ENCODE peak calls at places on chromosomes 6 and 20, in four cellular contexts. B, V, D and L are unnamed samples.

GRCh38 chr20:46122071-46122470 is 4.0 kb downstream of the CD40 start:
- DNase-seq in B (peak; percentile 90), V (peak; percentile 75), D (no peak), L (peak; percentile 52)

GRCh38 chr20:3908667-3909066 is 19.5 kb downstream of the PANK2 start:
- DNase-seq in B (no peak), V (no peak), D (peak; percentile 43), L (no peak)

GRCh38 chr6:128513878-128514277 is 6.5 kb downstream of the PTPRK start:
- DNase-seq in B (no peak), V (no peak), D (no peak), L (no peak)

GRCh38 chr20:53834044-53834442 is 236.4 kb downstream of the BCAS1 start:
- DNase-seq in B (no peak), V (no peak), D (no peak), L (no peak)

GRCh38 chr6:100078509-100078908 is 84.5 kb upstream of the MCHR2 start:
- DNase-seq in B (no peak), V (peak; percentile 31), D (no peak), L (no peak)

GRCh38 chr6:118401325-118401998 is 146.6 kb upstream of the PLN start:
- DNase-seq in B (no peak), V (no peak), D (no peak), L (no peak)

GRCh38 chr20:14383326-14383725 is 45.9 kb upstream of the FLRT3 start:
- DNase-seq in B (no peak), V (no peak), D (no peak), L (no peak)

GRCh38 chr6:83432626-83433025 is 1.8 kb upstream of the ME1 start:
- DNase-seq in B (no peak), V (no peak), D (no peak), L (no peak)

GRCh38 chr6:89413006-89413400 is 930 bp upstream of the RRAGD start:
- DNase-seq in B (no peak), V (peak; percentile 10), D (no peak), L (no peak)

GRCh38 chr6:113630365-113630737 is 226.8 kb upstream of the MARCKS start:
- DNase-seq in B (no peak), V (no peak), D (no peak), L (no peak)

GRCh38 chr6:78605909-78606446 is 261.4 kb upstream of the IRAK1BP1 start:
- DNase-seq in B (peak; percentile 66), V (no peak), D (no peak), L (peak; percentile 65)

GRCh38 chr20:10658051-10658823 is 15.6 kb downstream of the JAG1 start:
- DNase-seq in B (no peak), V (no peak), D (no peak), L (no peak)

GRCh38 chr20:57791946-57792328 is 82.1 kb upstream of the PMEPA1 start:
- DNase-seq in B (no peak), V (no peak), D (no peak), L (no peak)

GRCh38 chr6:162726997-162727346 is 594 bp downstream of the PRKN start:
- DNase-seq in B (no peak), V (peak; percentile 3), D (no peak), L (no peak)

GRCh38 chr6:127342296-127342945 is 988 bp downstream of the ECHDC1 start:
- DNase-seq in B (no peak), V (peak; percentile 55), D (no peak), L (no peak)

GRCh38 chr6:72968704-72969103 is 256.6 kb downstream of the KHDC1L start:
- DNase-seq in B (peak; percentile 79), V (peak; percentile 54), D (no peak), L (no peak)

GRCh38 chr20:16601019-16601418 is 27.8 kb upstream of the KIF16B start:
- DNase-seq in B (no peak), V (no peak), D (no peak), L (no peak)

GRCh38 chr20:53847843-53848185 is 222.6 kb downstream of the BCAS1 start:
- DNase-seq in B (no peak), V (no peak), D (no peak), L (no peak)

GRCh38 chr6:26172496-26172958 is 85.3 kb downstream of the HFE start:
- DNase-seq in B (no peak), V (peak; percentile 55), D (no peak), L (no peak)

GRCh38 chr6:39178235-39178634 is 51.0 kb downstream of the KCNK5 start:
- DNase-seq in B (no peak), V (no peak), D (no peak), L (no peak)

GRCh38 chr20:38337561-38338140 is 8.6 kb upstream of the LBP start:
- DNase-seq in B (peak; percentile 63), V (peak; percentile 54), D (peak; percentile 79), L (no peak)

GRCh38 chr6:113065606-113066005 is 718.5 kb downstream of the RFPL4B start:
- DNase-seq in B (no peak), V (no peak), D (no peak), L (no peak)

GRCh38 chr6:50520862-50521261 is 192.5 kb upstream of the TFAP2D start:
- DNase-seq in B (no peak), V (no peak), D (no peak), L (no peak)

GRCh38 chr6:169997930-169998218 is 246.5 kb downstream of the ERMARD start:
- DNase-seq in B (no peak), V (no peak), D (peak; percentile 24), L (no peak)

GRCh38 chr6:149212202-149212601 is 105.3 kb upstream of the TAB2 start:
- DNase-seq in B (no peak), V (no peak), D (no peak), L (no peak)

GRCh38 chr20:49185071-49185757 is 2.9 kb downstream of the STAU1 start:
- DNase-seq in B (no peak), V (no peak), D (no peak), L (no peak)

GRCh38 chr20:63860325-63861051 is 810 bp upstream of the ABHD16B start:
- DNase-seq in B (no peak), V (no peak), D (no peak), L (no peak)

GRCh38 chr6:45436544-45437440 is 59.1 kb upstream of the SUPT3H start:
- DNase-seq in B (no peak), V (peak; percentile 61), D (no peak), L (peak; percentile 86)

GRCh38 chr20:62437985-62438384 is 10.6 kb upstream of the RBBP8NL start:
- DNase-seq in B (no peak), V (no peak), D (no peak), L (no peak)

GRCh38 chr20:38806855-38807655 is 1.6 kb downstream of the PPP1R16B start:
- DNase-seq in B (no peak), V (no peak), D (no peak), L (no peak)

GRCh38 chr6:100062621-100063020 is 68.6 kb upstream of the MCHR2 start:
- DNase-seq in B (no peak), V (peak; percentile 23), D (no peak), L (no peak)